ENCODE peak calls at places on chromosome 1, in ten cellular contexts. K is GDM1; L is activated CD8-positive, alpha-beta T cell treated with anti-CD3 and anti-CD28 coated beads, Interleukin-2, amount 10 ng/mL, durations not matched to agents 7 days and 5 days; A is activated CD8-positive, alpha-beta memory T cell treated with anti-CD3 and anti-CD28 coated beads for 48 hours; D is A549; B is AG04450; O is Calu3; U is WTC11; S is stimulated activated naive B cell treated with anti-CD40 and anti-IgM and Interleukin-4, amounts not matched to agents 10 μg/mL and 1 μg/mL and 100 μg/mL, for 72 hours; F is mucosa of gallbladder. W is an unnamed sample.

GRCh38 chr1:57411262-57411661 is 12.6 kb downstream of the DAB1 start:
- DNase-seq in K (no peak), L (no peak), A (no peak), D (no peak), B (no peak), O (peak; percentile 55), U (no peak), S (no peak), F (no peak), W (no peak)

GRCh38 chr1:20164694-20165202 is 21.1 kb upstream of the UBXN10 start:
- DNase-seq in K (no peak), L (no peak), A (no peak), D (no peak), B (no peak), O (no peak), U (no peak), S (no peak), F (peak; percentile 52), W (no peak)

GRCh38 chr1:223147409-223147808 is 4.4 kb upstream of the TLR5 start:
- DNase-seq in K (no peak), L (no peak), A (no peak), D (no peak), B (no peak), O (no peak), U (no peak), S (no peak), F (no peak), W (no peak)

GRCh38 chr1:151372411-151372934 is at the start of gene SELENBP1:
- DNase-seq in K (no peak), L (no peak), A (no peak), D (peak; percentile 48), B (peak; percentile 38), O (peak; percentile 66), U (peak; percentile 63), S (no peak), F (peak; percentile 94), W (peak; percentile 8)

GRCh38 chr1:94325379-94326302 is 88.3 kb upstream of the ARHGAP29 start:
- DNase-seq in K (no peak), L (no peak), A (no peak), D (peak; percentile 69), B (peak; percentile 94), O (peak; percentile 86), U (no peak), S (no peak), F (no peak), W (no peak)

GRCh38 chr1:60388092-60388987 is 314.8 kb upstream of the C1orf87 start:
- DNase-seq in K (no peak), L (no peak), A (no peak), D (no peak), B (no peak), O (no peak), U (no peak), S (no peak), F (no peak), W (no peak)

GRCh38 chr1:38045431-38046332 is 911 bp downstream of the POU3F1 start:
- DNase-seq in K (no peak), L (no peak), A (no peak), D (no peak), B (no peak), O (no peak), U (peak; percentile 61), S (no peak), F (peak; percentile 22), W (no peak)

GRCh38 chr1:9438431-9439073 is 100.7 kb upstream of the SLC25A33 start:
- DNase-seq in K (no peak), L (no peak), A (no peak), D (peak; percentile 41), B (peak; percentile 65), O (peak; percentile 45), U (no peak), S (no peak), F (peak; percentile 74), W (no peak)

GRCh38 chr1:32396482-32396881 is 2.2 kb upstream of the BSDC1 start:
- DNase-seq in K (no peak), L (no peak), A (no peak), D (no peak), B (no peak), O (no peak), U (no peak), S (no peak), F (no peak), W (no peak)

GRCh38 chr1:40316595-40317393 is at the start of gene COL9A2:
- DNase-seq in K (no peak), L (peak; percentile 47), A (peak; percentile 25), D (peak; percentile 18), B (no peak), O (peak; percentile 67), U (peak; percentile 41), S (peak; percentile 67), F (no peak), W (no peak)

GRCh38 chr1:171251741-171252300 is 3.5 kb downstream of the FMO1 start:
- DNase-seq in K (no peak), L (peak; percentile 30), A (no peak), D (peak; percentile 38), B (no peak), O (peak; percentile 66), U (peak; percentile 44), S (peak; percentile 20), F (no peak), W (peak; percentile 81)

GRCh38 chr1:2587071-2587859 is 688 bp downstream of the PRXL2B start:
- DNase-seq in K (no peak), L (peak; percentile 51), A (no peak), D (peak; percentile 26), B (no peak), O (no peak), U (peak; percentile 39), S (no peak), F (no peak), W (no peak)

GRCh38 chr1:227959325-227959860 is 11.7 kb upstream of the WNT9A start:
- DNase-seq in K (no peak), L (no peak), A (no peak), D (no peak), B (no peak), O (no peak), U (no peak), S (no peak), F (peak; percentile 8), W (no peak)

GRCh38 chr1:201006450-201006849 is 17.1 kb downstream of the KIF21B start:
- DNase-seq in K (no peak), L (no peak), A (no peak), D (no peak), B (no peak), O (no peak), U (no peak), S (no peak), F (no peak), W (no peak)

GRCh38 chr1:53639251-53639721 is 99.7 kb downstream of the GLIS1 start:
- DNase-seq in K (no peak), L (no peak), A (no peak), D (no peak), B (no peak), O (peak; percentile 34), U (peak; percentile 26), S (no peak), F (no peak), W (no peak)